ENCODE peak calls at places on chromosomes 13 and 19, in nine cellular contexts. T, L, D, G, V, B, O, Y and M are unnamed samples.

GRCh38 chr13:61078976-61079770 is 336.5 kb downstream of the PCDH20 start:
- DNase-seq in T (no peak), L (no peak), D (no peak), G (no peak), V (no peak), B (no peak), O (no peak), Y (no peak), M (no peak)

GRCh38 chr13:107271226-107271625 is 703.3 kb upstream of the ARGLU1 start:
- DNase-seq in T (no peak), L (no peak), D (no peak), G (no peak), V (no peak), B (no peak), O (no peak), Y (no peak), M (peak; percentile 76)

GRCh38 chr19:3129112-3129511 is 6.7 kb upstream of the GNA15 start:
- DNase-seq in T (no peak), L (no peak), D (peak; percentile 69), G (no peak), V (no peak), B (no peak), O (peak; percentile 50), Y (no peak), M (no peak)

GRCh38 chr19:13492128-13492527 is 14.2 kb downstream of the CACNA1A start:
- DNase-seq in T (no peak), L (no peak), D (peak; percentile 74), G (no peak), V (no peak), B (no peak), O (peak; percentile 75), Y (no peak), M (no peak)

GRCh38 chr19:958967-959685 is 25.0 kb upstream of the WDR18 start:
- DNase-seq in T (no peak), L (no peak), D (peak; percentile 37), G (no peak), V (no peak), B (no peak), O (no peak), Y (no peak), M (no peak)

GRCh38 chr13:95858286-95859075 is 181.5 kb downstream of the DNAJC3 start:
- DNase-seq in T (no peak), L (no peak), D (peak; percentile 3), G (no peak), V (no peak), B (no peak), O (no peak), Y (no peak), M (no peak)

GRCh38 chr13:22549126-22549525 is 631.7 kb upstream of the SGCG start:
- DNase-seq in T (no peak), L (no peak), D (no peak), G (no peak), V (no peak), B (no peak), O (no peak), Y (no peak), M (no peak)

GRCh38 chr19:45901912-45902650 is at the start of gene MYPOP:
- DNase-seq in T (no peak), L (no peak), D (no peak), G (no peak), V (no peak), B (no peak), O (no peak), Y (no peak), M (peak; percentile 66)

GRCh38 chr13:85520445-85520844 is 278.8 kb downstream of the SLITRK6 start:
- DNase-seq in T (no peak), L (no peak), D (no peak), G (no peak), V (no peak), B (no peak), O (no peak), Y (no peak), M (no peak)

GRCh38 chr19:35266904-35267817 is 1.6 kb upstream of the USF2 start:
- DNase-seq in T (peak; percentile 87), L (peak; percentile 57), D (peak; percentile 48), G (peak; percentile 72), V (peak; percentile 19), B (no peak), O (peak; percentile 44), Y (peak; percentile 63), M (peak; percentile 49)

GRCh38 chr13:87376081-87376480 is 295.1 kb upstream of the SLITRK5 start:
- DNase-seq in T (no peak), L (no peak), D (no peak), G (no peak), V (no peak), B (no peak), O (no peak), Y (no peak), M (no peak)